ENCODE peak calls at places on chromosomes 11 and 22, in four cellular contexts. One of them, this sample, is unnamed.

GRCh38 chr11:62922653-62923371 is 1.6 kb upstream of the CHRM1 start:
- DNase-seq in K562: peak; percentile 87
- DNase-seq in HepG2: no peak
- DNase-seq in GM12878: no peak
- DNase-seq in this sample: no peak

GRCh38 chr11:17173332-17173731 is 34.5 kb downstream of the PIK3C2A start:
- DNase-seq in GM12878: no peak
- DNase-seq in HepG2: no peak
- DNase-seq in K562: no peak
- DNase-seq in this sample: no peak

GRCh38 chr11:1262172-1263006 is 39.5 kb downstream of the MUC5B start:
- DNase-seq in GM12878: peak; percentile 52
- DNase-seq in HepG2: peak; percentile 82
- DNase-seq in K562: peak; percentile 84
- DNase-seq in this sample: peak; percentile 94

GRCh38 chr11:69480547-69481392 is 693 bp upstream of the LINC01488 start:
- DNase-seq in K562: no peak
- DNase-seq in GM12878: no peak
- DNase-seq in HepG2: peak; percentile 85
- DNase-seq in this sample: no peak

GRCh38 chr11:129804012-129804411 is 11.6 kb upstream of the TMEM45B start:
- DNase-seq in K562: no peak
- DNase-seq in GM12878: no peak
- DNase-seq in HepG2: no peak
- DNase-seq in this sample: no peak

GRCh38 chr11:62605902-62606301 is 4.2 kb upstream of the MTA2 start:
- DNase-seq in HepG2: no peak
- DNase-seq in GM12878: no peak
- DNase-seq in K562: no peak
- DNase-seq in this sample: no peak

GRCh38 chr11:12756101-12756500 is 81.9 kb downstream of the TEAD1 start:
- DNase-seq in K562: no peak
- DNase-seq in HepG2: no peak
- DNase-seq in GM12878: no peak
- DNase-seq in this sample: no peak

GRCh38 chr11:76656571-76657081 is 13.9 kb downstream of the LRRC32 start:
- DNase-seq in HepG2: no peak
- DNase-seq in K562: no peak
- DNase-seq in GM12878: no peak
- DNase-seq in this sample: peak; percentile 25

GRCh38 chr11:57424802-57425564 is 1.9 kb downstream of the SLC43A3 start:
- DNase-seq in K562: peak; percentile 72
- DNase-seq in HepG2: peak; percentile 20
- DNase-seq in GM12878: peak; percentile 95
- DNase-seq in this sample: no peak

GRCh38 chr11:10454902-10455631 is at the start of gene AMPD3:
- DNase-seq in HepG2: peak; percentile 65
- DNase-seq in GM12878: peak; percentile 48
- DNase-seq in K562: peak; percentile 65
- DNase-seq in this sample: peak; percentile 50

GRCh38 chr11:132620423-132620822 is 911.9 kb downstream of the OPCML start:
- DNase-seq in K562: no peak
- DNase-seq in GM12878: no peak
- DNase-seq in HepG2: no peak
- DNase-seq in this sample: no peak

GRCh38 chr11:65305501-65306268 is 9.0 kb upstream of the CDC42EP2 start:
- DNase-seq in HepG2: peak; percentile 93
- DNase-seq in K562: no peak
- DNase-seq in GM12878: no peak
- DNase-seq in this sample: no peak

GRCh38 chr11:85991514-85991913 is 77.4 kb downstream of the PICALM start:
- DNase-seq in GM12878: no peak
- DNase-seq in K562: no peak
- DNase-seq in HepG2: no peak
- DNase-seq in this sample: no peak

GRCh38 chr11:62544521-62545436 is 1.8 kb downstream of the AHNAK start:
- DNase-seq in K562: peak; percentile 39
- DNase-seq in HepG2: no peak
- DNase-seq in GM12878: no peak
- DNase-seq in this sample: no peak

GRCh38 chr11:56491270-56491669 is at the start of gene OR5M8:
- DNase-seq in K562: no peak
- DNase-seq in GM12878: no peak
- DNase-seq in HepG2: no peak
- DNase-seq in this sample: no peak

GRCh38 chr11:126995989-126996388 is 4.6 kb downstream of the KIRREL3 start:
- DNase-seq in K562: no peak
- DNase-seq in GM12878: no peak
- DNase-seq in HepG2: no peak
- DNase-seq in this sample: no peak

GRCh38 chr22:28243539-28243938 is 324.5 kb upstream of the PITPNB start:
- DNase-seq in K562: no peak
- DNase-seq in HepG2: no peak
- DNase-seq in GM12878: no peak
- DNase-seq in this sample: no peak

GRCh38 chr11:111846640-111847039 is 24.7 kb downstream of the ALG9 start:
- DNase-seq in GM12878: no peak
- DNase-seq in HepG2: no peak
- DNase-seq in K562: no peak
- DNase-seq in this sample: no peak

GRCh38 chr11:16859651-16860050 is 121.2 kb downstream of the C11orf58 start:
- DNase-seq in HepG2: no peak
- DNase-seq in GM12878: no peak
- DNase-seq in K562: no peak
- DNase-seq in this sample: no peak

GRCh38 chr11:112292785-112293407 is 32.2 kb upstream of the PLET1 start:
- DNase-seq in GM12878: no peak
- DNase-seq in HepG2: no peak
- DNase-seq in K562: no peak
- DNase-seq in this sample: no peak

GRCh38 chr11:103633819-103634590 is 402.4 kb upstream of the DDI1 start:
- DNase-seq in GM12878: no peak
- DNase-seq in K562: no peak
- DNase-seq in HepG2: no peak
- DNase-seq in this sample: no peak

GRCh38 chr11:113213549-113213948 is 100.8 kb upstream of the TTC12 start:
- DNase-seq in GM12878: no peak
- DNase-seq in HepG2: no peak
- DNase-seq in K562: no peak
- DNase-seq in this sample: no peak

GRCh38 chr11:9025101-9025850 is 21.5 kb upstream of the NRIP3 start:
- DNase-seq in GM12878: no peak
- DNase-seq in K562: no peak
- DNase-seq in HepG2: no peak
- DNase-seq in this sample: no peak

GRCh38 chr11:123672568-123672967 is 18.1 kb upstream of the SCN3B start:
- DNase-seq in GM12878: no peak
- DNase-seq in HepG2: no peak
- DNase-seq in K562: no peak
- DNase-seq in this sample: peak; percentile 67

GRCh38 chr11:83713701-83714100 is 427.5 kb upstream of the CCDC90B start:
- DNase-seq in GM12878: no peak
- DNase-seq in HepG2: no peak
- DNase-seq in K562: no peak
- DNase-seq in this sample: no peak

GRCh38 chr22:43127166-43127908 is 15.9 kb downstream of the MCAT start:
- DNase-seq in K562: peak; percentile 61
- DNase-seq in HepG2: no peak
- DNase-seq in GM12878: no peak
- DNase-seq in this sample: no peak

GRCh38 chr11:12526789-12527188 is 147.4 kb upstream of the TEAD1 start:
- DNase-seq in GM12878: no peak
- DNase-seq in K562: no peak
- DNase-seq in HepG2: no peak
- DNase-seq in this sample: no peak

GRCh38 chr11:125223901-125224331 is 59.4 kb downstream of the PKNOX2 start:
- DNase-seq in K562: no peak
- DNase-seq in HepG2: no peak
- DNase-seq in GM12878: no peak
- DNase-seq in this sample: no peak
- TF ChIP-seq NFIC in K562: no peak
- TF ChIP-seq NFIC in HepG2: no peak
- TF ChIP-seq NFIC in GM12878: no peak
- TF ChIP-seq NFIC in this sample: no peak

GRCh38 chr22:31098633-31099110 is 8.7 kb downstream of the SELENOM start:
- DNase-seq in GM12878: no peak
- DNase-seq in K562: peak; percentile 88
- DNase-seq in HepG2: no peak
- DNase-seq in this sample: peak; percentile 58
- TF ChIP-seq NFIC in GM12878: no peak
- TF ChIP-seq NFIC in K562: no peak
- TF ChIP-seq NFIC in HepG2: no peak
- TF ChIP-seq NFIC in this sample: no peak

GRCh38 chr11:106409681-106410080 is 332.2 kb downstream of the AASDHPPT start:
- DNase-seq in HepG2: no peak
- DNase-seq in K562: no peak
- DNase-seq in GM12878: no peak
- DNase-seq in this sample: no peak
- TF ChIP-seq NFIC in HepG2: no peak
- TF ChIP-seq NFIC in K562: no peak
- TF ChIP-seq NFIC in GM12878: no peak
- TF ChIP-seq NFIC in this sample: no peak

GRCh38 chr11:70668204-70669202 is 270.2 kb downstream of the CTTN start:
- DNase-seq in HepG2: no peak
- DNase-seq in K562: no peak
- DNase-seq in GM12878: no peak
- DNase-seq in this sample: no peak
- TF ChIP-seq NFIC in HepG2: no peak
- TF ChIP-seq NFIC in K562: no peak
- TF ChIP-seq NFIC in GM12878: no peak
- TF ChIP-seq NFIC in this sample: no peak

GRCh38 chr11:64267207-64267945 is 16.0 kb downstream of the PLCB3 start:
- DNase-seq in GM12878: no peak
- DNase-seq in K562: no peak
- DNase-seq in HepG2: no peak
- DNase-seq in this sample: no peak

GRCh38 chr11:64269380-64270234 is 14.9 kb downstream of the BAD start:
- DNase-seq in GM12878: peak; percentile 98
- DNase-seq in K562: peak; percentile 78
- DNase-seq in HepG2: peak; percentile 99
- DNase-seq in this sample: peak; percentile 86

GRCh38 chr11:64268028-64268686 is 16.3 kb downstream of the BAD start:
- DNase-seq in GM12878: no peak
- DNase-seq in K562: no peak
- DNase-seq in HepG2: no peak
- DNase-seq in this sample: no peak

GRCh38 chr11:64266339-64266738 is 15.0 kb downstream of the PLCB3 start:
- DNase-seq in GM12878: no peak
- DNase-seq in HepG2: no peak
- DNase-seq in K562: no peak
- DNase-seq in this sample: no peak

GRCh38 chr11:64268687-64269379 is 15.6 kb downstream of the BAD start:
- DNase-seq in HepG2: peak; percentile 33
- DNase-seq in K562: peak; percentile 51
- DNase-seq in GM12878: no peak
- DNase-seq in this sample: peak; percentile 77
- TF ChIP-seq NFIC in HepG2: no peak
- TF ChIP-seq NFIC in K562: no peak
- TF ChIP-seq NFIC in GM12878: no peak
- TF ChIP-seq NFIC in this sample: peak; percentile 55

GRCh38 chr11:61082161-61082870 is 20.0 kb upstream of the CD5 start:
- DNase-seq in K562: no peak
- DNase-seq in HepG2: no peak
- DNase-seq in GM12878: no peak
- DNase-seq in this sample: no peak
- TF ChIP-seq NFIC in K562: no peak
- TF ChIP-seq NFIC in HepG2: no peak
- TF ChIP-seq NFIC in GM12878: no peak
- TF ChIP-seq NFIC in this sample: no peak

GRCh38 chr11:45185228-45185729 is 38.8 kb downstream of the PRDM11 start:
- DNase-seq in HepG2: no peak
- DNase-seq in GM12878: no peak
- DNase-seq in K562: peak; percentile 82
- DNase-seq in this sample: no peak
- TF ChIP-seq NFIC in HepG2: no peak
- TF ChIP-seq NFIC in GM12878: no peak
- TF ChIP-seq NFIC in K562: peak; percentile 84
- TF ChIP-seq NFIC in this sample: no peak

This sample was measured in SK-N-SH.